ENCODE peak calls at places on chromosomes 12 and 14, in six cellular contexts. O, P, R, W, T and L are unnamed samples.

GRCh38 chr12:11768233-11768965 is 118.9 kb downstream of the ETV6 start:
- DNase-seq in T (no peak), W (no peak), O (no peak), R (no peak), P (no peak), L (no peak)

GRCh38 chr12:1670815-1671268 is 20.0 kb upstream of the ADIPOR2 start:
- DNase-seq in P (no peak), R (no peak), T (no peak), O (no peak), W (no peak), L (no peak)

GRCh38 chr14:32925439-32925838 is 13.2 kb upstream of the NPAS3 start:
- DNase-seq in R (no peak), O (no peak), W (no peak), P (no peak), T (no peak), L (no peak)

GRCh38 chr14:92558319-92558718 is 44.7 kb downstream of the RIN3 start:
- DNase-seq in W (no peak), T (no peak), R (no peak), P (no peak), O (no peak), L (no peak)

GRCh38 chr14:68899033-68899603 is 80.0 kb downstream of the ACTN1 start:
- DNase-seq in R (no peak), P (no peak), O (no peak), W (no peak), T (no peak), L (no peak)

GRCh38 chr12:122669397-122670070 is 33.6 kb downstream of the HCAR2 start:
- DNase-seq in R (no peak), P (no peak), O (no peak), T (no peak), W (peak; percentile 64), L (no peak)

GRCh38 chr12:20588057-20588456 is 107.1 kb upstream of the SLCO1C1 start:
- DNase-seq in W (no peak), T (no peak), O (peak; percentile 5), R (no peak), P (no peak), L (no peak)

GRCh38 chr12:13044859-13045384 is 741 bp downstream of the FAM234B start:
- DNase-seq in T (no peak), W (peak; percentile 22), P (no peak), O (no peak), R (no peak), L (no peak)

GRCh38 chr14:23360496-23360895 is 4.5 kb downstream of the EFS start:
- DNase-seq in P (peak; percentile 46), O (peak; percentile 43), R (no peak), T (no peak), W (no peak), L (no peak)

GRCh38 chr14:53896773-53897172 is 59.9 kb downstream of the BMP4 start:
- DNase-seq in R (no peak), W (no peak), T (no peak), P (no peak), O (no peak), L (no peak)

GRCh38 chr14:95141684-95142083 is 15.6 kb downstream of the DICER1 start:
- DNase-seq in T (no peak), W (no peak), P (no peak), O (no peak), R (no peak), L (no peak)

GRCh38 chr12:27513155-27513824 is 10.7 kb upstream of the PPFIBP1 start:
- DNase-seq in P (no peak), O (no peak), R (no peak), T (no peak), W (no peak), L (no peak)

GRCh38 chr14:88321692-88322504 is 1.2 kb downstream of the KCNK10 start:
- DNase-seq in W (no peak), T (no peak), R (no peak), O (peak; percentile 59), P (no peak), L (no peak)

GRCh38 chr14:38125484-38125912 is 82.2 kb upstream of the SSTR1 start:
- DNase-seq in R (no peak), O (no peak), T (no peak), P (no peak), W (no peak), L (no peak)

GRCh38 chr12:127172857-127173256 is 1094.1 kb upstream of the TMEM132C start:
- DNase-seq in P (no peak), T (no peak), W (no peak), O (no peak), R (no peak), L (no peak)

GRCh38 chr12:109677323-109677722 is 36.3 kb upstream of the FAM222A start:
- DNase-seq in O (peak; percentile 97), R (no peak), W (no peak), P (no peak), T (no peak), L (no peak)

GRCh38 chr12:118055144-118055557 is 5.8 kb downstream of the WSB2 start:
- DNase-seq in R (no peak), T (no peak), P (no peak), O (peak; percentile 61), W (no peak), L (no peak)

GRCh38 chr12:114476159-114476558 is 70.2 kb upstream of the TBX5 start:
- DNase-seq in O (peak; percentile 37), W (peak; percentile 26), R (no peak), P (no peak), T (no peak), L (no peak)

GRCh38 chr12:130707571-130707891 is 8.6 kb downstream of the RIMBP2 start:
- DNase-seq in W (no peak), O (no peak), R (no peak), P (peak; percentile 40), T (no peak), L (no peak)

GRCh38 chr12:102172436-102172835 is 25.2 kb downstream of the PMCH start:
- DNase-seq in O (no peak), P (no peak), R (peak; percentile 40), T (no peak), W (peak; percentile 77), L (peak; percentile 26)

GRCh38 chr14:94077823-94078222 is 3.2 kb downstream of the DDX24 start:
- DNase-seq in O (no peak), T (no peak), W (no peak), P (no peak), R (no peak), L (no peak)

GRCh38 chr14:94075008-94075407 is 6.0 kb downstream of the DDX24 start:
- DNase-seq in W (no peak), P (no peak), R (no peak), T (no peak), O (no peak), L (no peak)

GRCh38 chr14:94079891-94080605 is 954 bp downstream of the DDX24 start:
- DNase-seq in R (no peak), T (no peak), W (peak; percentile 32), P (no peak), O (no peak), L (no peak)

GRCh38 chr14:94077111-94077821 is 3.7 kb downstream of the DDX24 start:
- DNase-seq in R (no peak), W (no peak), T (no peak), P (no peak), O (no peak), L (no peak)

GRCh38 chr14:94074534-94074933 is 6.5 kb downstream of the DDX24 start:
- DNase-seq in W (no peak), O (no peak), P (no peak), T (no peak), R (no peak), L (no peak)
- H3K4me3 ChIP-seq in W (no peak overlapping the region), O (no peak overlapping the region), P (no peak overlapping the region), T (no peak overlapping the region), R (no peak overlapping the region), L (no peak overlapping the region)

DNA sequence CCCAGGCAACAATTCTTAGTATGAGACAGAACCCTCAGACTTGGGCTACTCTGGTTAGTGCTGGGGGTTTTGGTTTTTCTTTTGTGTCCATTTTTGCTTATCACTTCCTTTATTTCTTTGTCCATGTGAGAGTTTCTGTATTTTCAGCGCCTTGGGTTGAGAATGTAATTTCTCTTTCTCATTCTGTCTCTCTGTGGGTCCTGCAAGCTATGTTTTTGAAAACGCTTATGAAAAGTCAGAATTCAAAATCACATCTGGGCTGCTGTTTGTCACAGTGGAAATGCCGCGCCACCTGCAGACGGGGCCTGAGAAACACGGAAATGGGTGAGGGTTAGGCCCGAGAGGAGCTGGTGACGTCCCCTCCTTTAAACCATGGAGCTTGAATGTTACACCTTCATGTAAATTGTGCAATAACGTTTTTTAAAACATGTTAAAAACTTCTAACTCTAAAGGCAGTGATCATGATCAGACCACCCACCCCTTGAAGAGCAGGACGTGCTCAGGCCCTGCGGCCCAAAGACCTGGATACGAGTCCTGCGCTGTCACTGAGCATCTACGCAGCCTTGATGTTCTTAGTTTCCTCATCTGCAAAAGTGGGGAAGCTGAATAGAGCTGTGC is 26.1 kb downstream of the JDP2 start:
- DNase-seq in W (no peak), P (no peak), R (no peak), T (no peak), O (peak; percentile 33), L (no peak)
- TF ChIP-seq CTCF in W (peak; percentile 2), P (no peak), R (no peak), T (no peak), O (peak; percentile 28), L (no peak)

GRCh38 chr14:75391953-75392352 is 35.9 kb upstream of the JDP2 start:
- DNase-seq in O (no peak), P (no peak), W (no peak), R (no peak), T (no peak), L (no peak)
- H3K4me3 ChIP-seq in O (no peak overlapping the region), P (no peak overlapping the region), W (no peak overlapping the region), R (no peak overlapping the region), T (no peak overlapping the region), L (no peak overlapping the region)

DNA sequence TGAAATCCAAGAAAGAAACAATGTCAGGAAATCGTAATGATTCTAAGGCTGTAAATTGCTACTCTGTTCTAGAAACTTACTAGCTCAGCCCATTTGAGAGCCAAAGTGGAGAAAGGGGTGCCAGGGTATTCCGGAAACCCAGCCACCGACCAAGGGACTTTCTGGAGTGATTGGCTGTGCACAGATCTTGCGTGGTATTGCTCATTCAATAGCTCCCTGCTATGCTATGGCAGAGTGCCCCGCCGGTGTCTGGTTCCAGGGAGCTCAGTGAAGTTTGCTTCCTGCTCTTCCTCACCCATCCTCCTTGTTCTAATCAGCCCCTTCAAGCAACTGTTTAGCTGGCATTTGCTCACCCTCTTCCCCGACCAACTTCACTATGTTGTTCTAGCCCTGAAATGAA is 220.0 kb downstream of the TMEM132C start:
- DNase-seq in O (no peak), R (no peak), W (no peak), T (no peak), P (no peak), L (no peak)
- TF ChIP-seq CTCF in O (no peak), R (no peak), W (no peak), T (no peak), P (no peak), L (no peak)

GRCh38 chr14:104971447-104972240 is 6.5 kb downstream of the AHNAK2 start:
- DNase-seq in T (no peak), W (no peak), P (no peak), R (no peak), O (no peak), L (no peak)
- H3K4me3 ChIP-seq in T (no peak overlapping the region), W (no peak overlapping the region), P (no peak overlapping the region), R (no peak overlapping the region), O (no peak overlapping the region), L (no peak overlapping the region)